ENCODE peak calls at places on chromosome 22, in eight cellular contexts. R, V, D, Y, C, I, K and B are unnamed samples.

GRCh38 chr22:38504731-38505594 is 1.1 kb downstream of the DDX17 start:
- DNase-seq in R (peak), V (peak), D (peak), Y (peak), C (peak), I (no peak), K (peak), B (no peak)

GRCh38 chr22:45574069-45574703 is 71.5 kb downstream of the FBLN1 start:
- DNase-seq in R (no peak), V (no peak), D (no peak), Y (no peak), C (no peak), I (no peak), K (no peak), B (no peak)

GRCh38 chr22:26610072-26610958 is 7.5 kb downstream of the CRYBB1 start:
- DNase-seq in R (peak), V (no peak), D (no peak), Y (no peak), C (no peak), I (no peak), K (peak), B (peak)

GRCh38 chr22:36323182-36323854 is 64.4 kb downstream of the MYH9 start:
- DNase-seq in R (peak), V (no peak), D (no peak), Y (peak), C (no peak), I (no peak), K (peak), B (peak)

GRCh38 chr22:44685384-44686056 is 16.5 kb upstream of the PRR5 start:
- DNase-seq in R (peak), V (peak), D (no peak), Y (peak), C (peak), I (peak), K (peak), B (no peak)

GRCh38 chr22:44838316-44839016 is 86.1 kb downstream of the ARHGAP8 start:
- DNase-seq in R (no peak), V (no peak), D (no peak), Y (no peak), C (no peak), I (no peak), K (no peak), B (no peak)

GRCh38 chr22:37079668-37080171 is 28.2 kb downstream of the KCTD17 start:
- DNase-seq in R (peak), V (peak), D (no peak), Y (no peak), C (peak), I (no peak), K (peak), B (no peak)

GRCh38 chr22:30324008-30324730 is 2.6 kb downstream of the TBC1D10A start:
- DNase-seq in R (peak), V (peak), D (no peak), Y (no peak), C (no peak), I (peak), K (no peak), B (no peak)

GRCh38 chr22:49372111-49372529 is 455.6 kb downstream of the BRD1 start:
- DNase-seq in R (no peak), V (no peak), D (peak), Y (no peak), C (no peak), I (no peak), K (no peak), B (no peak)

GRCh38 chr22:30408388-30409101 is 11.7 kb downstream of the SEC14L2 start:
- DNase-seq in R (peak), V (no peak), D (no peak), Y (no peak), C (no peak), I (peak), K (peak), B (no peak)

GRCh38 chr22:20569059-20570058 is 61.9 kb downstream of the MED15 start:
- DNase-seq in R (peak), V (peak), D (no peak), Y (peak), C (peak), I (no peak), K (peak), B (no peak)

GRCh38 chr22:24427500-24428164 is at the start of gene ADORA2A:
- DNase-seq in R (no peak), V (peak), D (no peak), Y (no peak), C (peak), I (no peak), K (no peak), B (no peak)

GRCh38 chr22:26322179-26322905 is 106.7 kb upstream of the ASPHD2 start:
- DNase-seq in R (peak), V (no peak), D (no peak), Y (no peak), C (no peak), I (no peak), K (peak), B (no peak)

GRCh38 chr22:19035474-19036228 is 86.6 kb downstream of the DGCR2 start:
- DNase-seq in R (no peak), V (no peak), D (no peak), Y (no peak), C (no peak), I (no peak), K (no peak), B (no peak)

GRCh38 chr22:23182289-23183106 is 2.2 kb downstream of the BCR start:
- DNase-seq in R (peak), V (peak), D (no peak), Y (no peak), C (no peak), I (peak), K (no peak), B (no peak)

GRCh38 chr22:32896951-32897350 is 95.4 kb downstream of the TIMP3 start:
- DNase-seq in R (no peak), V (no peak), D (no peak), Y (peak), C (no peak), I (no peak), K (no peak), B (no peak)

GRCh38 chr22:28231423-28231822 is 312.4 kb upstream of the PITPNB start:
- DNase-seq in R (peak), V (no peak), D (no peak), Y (no peak), C (no peak), I (no peak), K (peak), B (no peak)

GRCh38 chr22:47162865-47163264 is 400.4 kb downstream of the TBC1D22A start:
- DNase-seq in R (no peak), V (no peak), D (no peak), Y (no peak), C (no peak), I (no peak), K (no peak), B (no peak)

GRCh38 chr22:40009231-40009769 is 14.5 kb downstream of the FAM83F start:
- DNase-seq in R (peak), V (no peak), D (no peak), Y (no peak), C (no peak), I (no peak), K (no peak), B (no peak)

GRCh38 chr22:43734370-43735005 is 77.6 kb downstream of the EFCAB6 start:
- DNase-seq in R (no peak), V (no peak), D (no peak), Y (no peak), C (no peak), I (no peak), K (no peak), B (no peak)

GRCh38 chr22:32475428-32476010 is 908 bp downstream of the FBXO7 start:
- DNase-seq in R (peak), V (no peak), D (peak), Y (peak), C (no peak), I (no peak), K (peak), B (peak)

GRCh38 chr22:17855891-17856290 is 81.6 kb upstream of the BID start:
- DNase-seq in R (no peak), V (no peak), D (no peak), Y (no peak), C (no peak), I (no peak), K (no peak), B (no peak)

GRCh38 chr22:23268139-23268712 is 87.9 kb downstream of the BCR start:
- DNase-seq in R (no peak), V (no peak), D (no peak), Y (no peak), C (no peak), I (no peak), K (no peak), B (peak)

GRCh38 chr22:45306139-45306538 is 3.6 kb upstream of the FAM118A start:
- DNase-seq in R (no peak), V (no peak), D (no peak), Y (no peak), C (no peak), I (no peak), K (no peak), B (no peak)

GRCh38 chr22:32695451-32695891 is 106.0 kb upstream of the TIMP3 start:
- DNase-seq in R (peak), V (no peak), D (no peak), Y (no peak), C (no peak), I (no peak), K (peak), B (no peak)

GRCh38 chr22:37189011-37189466 is 992 bp upstream of the C1QTNF6 start:
- DNase-seq in R (no peak), V (no peak), D (no peak), Y (no peak), C (no peak), I (no peak), K (peak), B (no peak)

GRCh38 chr22:49306632-49306975 is 521.1 kb downstream of the BRD1 start:
- DNase-seq in R (no peak), V (no peak), D (no peak), Y (no peak), C (no peak), I (no peak), K (no peak), B (no peak)

GRCh38 chr22:36236338-36237319 is 2.7 kb downstream of the APOL2 start:
- DNase-seq in R (no peak), V (no peak), D (no peak), Y (no peak), C (no peak), I (no peak), K (no peak), B (no peak)

GRCh38 chr22:28064941-28065340 is 145.9 kb upstream of the PITPNB start:
- DNase-seq in R (no peak), V (no peak), D (no peak), Y (no peak), C (no peak), I (no peak), K (no peak), B (no peak)

GRCh38 chr22:49749227-49749626 is 78.4 kb downstream of the BRD1 start:
- DNase-seq in R (no peak), V (no peak), D (no peak), Y (no peak), C (no peak), I (no peak), K (no peak), B (no peak)

GRCh38 chr22:22080270-22080669 is 97.7 kb upstream of the TOP3B start:
- DNase-seq in R (no peak), V (no peak), D (no peak), Y (no peak), C (no peak), I (no peak), K (no peak), B (no peak)

GRCh38 chr22:32801436-32802290 is at the start of gene TIMP3:
- DNase-seq in R (peak), V (no peak), D (peak), Y (peak), C (no peak), I (no peak), K (peak), B (peak)

GRCh38 chr22:33758125-33758483 is 162.2 kb downstream of the LARGE1 start:
- DNase-seq in R (no peak), V (no peak), D (no peak), Y (no peak), C (no peak), I (no peak), K (no peak), B (no peak)

GRCh38 chr22:28015676-28016601 is 96.9 kb upstream of the PITPNB start:
- DNase-seq in R (no peak), V (no peak), D (no peak), Y (no peak), C (no peak), I (no peak), K (peak), B (no peak)

GRCh38 chr22:38766076-38766777 is 10.4 kb upstream of the SUN2 start:
- DNase-seq in R (peak), V (peak), D (peak), Y (no peak), C (peak), I (no peak), K (peak), B (peak)

GRCh38 chr22:30453731-30454510 is 17.9 kb downstream of the SEC14L3 start:
- DNase-seq in R (no peak), V (no peak), D (peak), Y (peak), C (no peak), I (no peak), K (peak), B (no peak)

GRCh38 chr22:41401781-41402648 is 20.3 kb downstream of the TEF start:
- DNase-seq in R (peak), V (no peak), D (no peak), Y (peak), C (no peak), I (no peak), K (peak), B (peak)

GRCh38 chr22:44461614-44462013 is 36.4 kb downstream of the RTL6 start:
- DNase-seq in R (no peak), V (no peak), D (no peak), Y (no peak), C (no peak), I (no peak), K (no peak), B (no peak)